ENCODE peak calls at places on chromosomes 16 and 17, in eight cellular contexts. I, E, Q, Z, X, Y, L and F are unnamed samples.

GRCh38 chr16:76932541-76933211 is 258.3 kb upstream of the MON1B start:
- DNase-seq in I (no peak), E (no peak), Q (no peak), Z (peak), X (no peak), Y (no peak), L (peak), F (no peak)

GRCh38 chr17:49729074-49729473 is 21.3 kb upstream of the SLC35B1 start:
- DNase-seq in I (no peak), E (no peak), Q (no peak), Z (no peak), X (no peak), Y (no peak), L (no peak), F (no peak)

GRCh38 chr17:13953871-13954270 is 115.4 kb upstream of the COX10 start:
- DNase-seq in I (no peak), E (no peak), Q (no peak), Z (no peak), X (no peak), Y (no peak), L (peak), F (no peak)

GRCh38 chr17:33628500-33629336 is 335.6 kb upstream of the ASIC2 start:
- DNase-seq in I (no peak), E (no peak), Q (no peak), Z (no peak), X (no peak), Y (no peak), L (no peak), F (no peak)

GRCh38 chr17:69325518-69326301 is 1.2 kb downstream of the ABCA5 start:
- DNase-seq in I (no peak), E (no peak), Q (peak), Z (no peak), X (peak), Y (no peak), L (no peak), F (no peak)

GRCh38 chr16:85329999-85330693 is 217.9 kb upstream of the CIBAR2 start:
- DNase-seq in I (no peak), E (no peak), Q (no peak), Z (no peak), X (no peak), Y (no peak), L (no peak), F (no peak)

GRCh38 chr16:27475561-27475960 is 73.6 kb downstream of the IL21R start:
- DNase-seq in I (no peak), E (peak), Q (no peak), Z (peak), X (no peak), Y (no peak), L (peak), F (no peak)

GRCh38 chr17:44108440-44109311 is 14.8 kb downstream of the HDAC5 start:
- DNase-seq in I (no peak), E (peak), Q (peak), Z (peak), X (peak), Y (no peak), L (peak), F (no peak)

GRCh38 chr16:75805946-75806345 is 79.7 kb upstream of the CPHXL start:
- DNase-seq in I (no peak), E (no peak), Q (no peak), Z (no peak), X (no peak), Y (no peak), L (no peak), F (no peak)

GRCh38 chr16:23296994-23297393 is 5.1 kb upstream of the SCNN1B start:
- DNase-seq in I (no peak), E (no peak), Q (peak), Z (no peak), X (peak), Y (peak), L (no peak), F (peak)

GRCh38 chr16:85428168-85428898 is 184.8 kb upstream of the GSE1 start:
- DNase-seq in I (no peak), E (no peak), Q (peak), Z (no peak), X (peak), Y (peak), L (peak), F (no peak)

DNA sequence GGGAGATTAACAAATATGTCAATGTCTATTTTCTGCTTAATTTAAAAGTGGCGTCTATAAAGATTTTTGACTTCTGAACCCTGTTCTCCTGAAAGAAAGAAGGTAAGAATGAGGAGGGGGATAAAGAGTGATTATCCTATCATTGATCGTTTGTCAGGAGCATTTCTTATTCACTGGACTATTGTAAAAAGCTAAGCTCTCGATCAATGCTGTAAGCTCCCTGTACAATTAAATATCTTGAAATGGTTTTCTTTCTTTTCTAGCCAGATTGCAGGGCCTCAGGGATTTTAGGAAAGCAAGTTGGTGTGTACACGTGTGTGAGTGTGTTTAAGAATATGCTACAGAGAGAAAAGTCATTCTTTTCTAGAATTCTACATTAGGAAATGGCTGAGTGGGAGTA is 154.4 kb downstream of the AATF start:
- DNase-seq in I (no peak), E (no peak), Q (no peak), Z (no peak), X (no peak), Y (no peak), L (no peak), F (no peak)
- TF ChIP-seq CTCF in I (no peak), E (no peak), Q (no peak), Z (no peak), X (no peak), Y (no peak), L (no peak), F (no peak)

GRCh38 chr17:76542566-76542971 is 2.7 kb downstream of the PRCD start:
- DNase-seq in I (no peak), E (no peak), Q (no peak), Z (no peak), X (no peak), Y (no peak), L (no peak), F (no peak)

GRCh38 chr17:76539631-76540271 is at the start of gene PRCD:
- DNase-seq in I (no peak), E (no peak), Q (no peak), Z (no peak), X (no peak), Y (no peak), L (no peak), F (no peak)

GRCh38 chr17:76538941-76539340 is 903 bp upstream of the PRCD start:
- DNase-seq in I (no peak), E (no peak), Q (no peak), Z (no peak), X (no peak), Y (no peak), L (no peak), F (no peak)

GRCh38 chr17:76541739-76542450 is 2.1 kb downstream of the PRCD start:
- DNase-seq in I (no peak), E (no peak), Q (no peak), Z (no peak), X (no peak), Y (no peak), L (no peak), F (no peak)

DNA sequence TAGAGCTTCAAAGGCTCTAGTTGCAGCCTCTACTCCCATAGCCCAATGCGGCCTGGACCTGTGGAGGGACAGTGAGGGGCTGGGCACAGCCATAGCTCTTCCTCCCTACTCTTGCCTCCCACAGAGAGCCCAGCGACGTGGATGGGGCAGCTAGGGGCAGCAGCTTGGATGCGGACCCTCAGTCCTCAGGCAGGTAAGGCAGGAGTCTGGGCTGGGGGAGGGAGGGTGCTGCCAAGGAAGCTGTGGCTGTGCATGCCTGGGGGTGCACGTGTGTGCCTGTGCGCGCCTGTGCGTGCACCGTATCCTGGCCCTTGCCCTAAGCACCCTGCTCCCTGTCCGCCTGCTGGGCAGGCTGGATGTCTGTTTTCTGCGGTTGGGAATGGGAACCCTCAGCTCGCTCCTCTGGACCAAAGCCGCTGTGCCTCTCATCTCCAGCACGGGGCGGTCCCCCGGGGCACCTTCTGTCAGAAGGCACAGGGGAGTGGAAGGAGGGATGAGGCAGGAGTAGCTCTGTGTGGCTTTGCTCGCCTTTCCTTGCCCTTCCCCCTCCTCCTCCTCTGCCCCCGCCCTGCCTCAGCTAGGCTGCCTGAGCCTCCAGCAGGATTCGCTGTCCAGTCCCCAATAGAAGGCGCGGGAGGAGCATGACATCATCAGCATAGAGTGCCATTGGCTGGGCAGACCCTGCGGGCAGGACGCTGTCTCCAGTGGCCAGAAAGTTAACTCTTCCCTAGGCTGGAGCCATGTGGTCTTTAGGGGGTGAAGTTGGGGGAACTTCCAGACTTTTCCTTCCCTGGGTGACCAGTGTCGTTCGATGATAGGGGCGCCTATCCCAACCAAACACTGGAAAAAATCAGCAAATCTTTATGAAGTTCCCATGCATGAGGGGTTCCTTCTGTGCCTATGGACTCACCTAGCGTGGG is 797 bp downstream of the PRCD start:
- DNase-seq in I (peak), E (peak), Q (peak), Z (peak), X (peak), Y (peak), L (peak), F (peak)
- TF ChIP-seq CTCF in I (no peak), E (peak), Q (peak), Z (no peak), X (no peak), Y (no peak), L (peak), F (no peak)

GRCh38 chr17:63445571-63446217 is 412 bp downstream of the CYB561 start:
- DNase-seq in I (no peak), E (no peak), Q (peak), Z (no peak), X (peak), Y (peak), L (peak), F (no peak)
- TF ChIP-seq CTCF in I (no peak), E (peak), Q (peak), Z (peak), X (no peak), Y (peak), L (no peak), F (peak)

GRCh38 chr17:1643293-1643998 is 2.1 kb downstream of the SCARF1 start:
- DNase-seq in I (no peak), E (no peak), Q (peak), Z (no peak), X (peak), Y (peak), L (no peak), F (no peak)
- TF ChIP-seq CTCF in I (no peak), E (no peak), Q (peak), Z (peak), X (peak), Y (no peak), L (no peak), F (peak)